ENCODE peak calls at places on chromosomes 12 and 14, in eight cellular contexts. One of them, this sample, is unnamed.

GRCh38 chr14:80356413-80356812 is 145.1 kb upstream of the DIO2 start:
- DNase-seq in stimulated activated CD4-positive, alpha-beta T cell treated with anti-CD3 and anti-CD28 coated beads, Interleukin-1b, Interleukin-23, amount 100 ng/mL, for 1 hour: no peak
- DNase-seq in RPMI7951: peak
- DNase-seq in effector CD8-positive, alpha-beta T cell: no peak
- DNase-seq in pons: no peak
- DNase-seq in LoVo: no peak
- DNase-seq in Panc1: no peak
- DNase-seq in AG09319: no peak
- DNase-seq in this sample: no peak

GRCh38 chr12:88416786-88417185 is 163.5 kb downstream of the KITLG start:
- DNase-seq in stimulated activated CD4-positive, alpha-beta T cell treated with anti-CD3 and anti-CD28 coated beads, Interleukin-1b, Interleukin-23, amount 100 ng/mL, for 1 hour: no peak
- DNase-seq in RPMI7951: peak
- DNase-seq in effector CD8-positive, alpha-beta T cell: no peak
- DNase-seq in pons: no peak
- DNase-seq in LoVo: no peak
- DNase-seq in Panc1: no peak
- DNase-seq in AG09319: no peak
- DNase-seq in this sample: no peak

GRCh38 chr12:47808574-47809380 is 10.9 kb downstream of the HDAC7 start:
- DNase-seq in stimulated activated CD4-positive, alpha-beta T cell treated with anti-CD3 and anti-CD28 coated beads, Interleukin-1b, Interleukin-23, amount 100 ng/mL, for 1 hour: no peak
- DNase-seq in RPMI7951: peak
- DNase-seq in effector CD8-positive, alpha-beta T cell: peak
- DNase-seq in pons: no peak
- DNase-seq in LoVo: no peak
- DNase-seq in Panc1: no peak
- DNase-seq in AG09319: no peak
- DNase-seq in this sample: no peak

GRCh38 chr14:90656986-90657385 is 159.2 kb downstream of the TTC7B start:
- DNase-seq in stimulated activated CD4-positive, alpha-beta T cell treated with anti-CD3 and anti-CD28 coated beads, Interleukin-1b, Interleukin-23, amount 100 ng/mL, for 1 hour: no peak
- DNase-seq in RPMI7951: no peak
- DNase-seq in effector CD8-positive, alpha-beta T cell: no peak
- DNase-seq in pons: peak
- DNase-seq in LoVo: no peak
- DNase-seq in Panc1: no peak
- DNase-seq in AG09319: no peak
- DNase-seq in this sample: no peak

GRCh38 chr12:53380797-53381738 is 1.1 kb downstream of the SP1 start:
- DNase-seq in stimulated activated CD4-positive, alpha-beta T cell treated with anti-CD3 and anti-CD28 coated beads, Interleukin-1b, Interleukin-23, amount 100 ng/mL, for 1 hour: no peak
- DNase-seq in RPMI7951: peak
- DNase-seq in effector CD8-positive, alpha-beta T cell: no peak
- DNase-seq in pons: no peak
- DNase-seq in LoVo: peak
- DNase-seq in Panc1: no peak
- DNase-seq in AG09319: no peak
- DNase-seq in this sample: no peak

GRCh38 chr12:51033048-51033447 is 6.9 kb upstream of the SLC11A2 start:
- DNase-seq in stimulated activated CD4-positive, alpha-beta T cell treated with anti-CD3 and anti-CD28 coated beads, Interleukin-1b, Interleukin-23, amount 100 ng/mL, for 1 hour: no peak
- DNase-seq in RPMI7951: no peak
- DNase-seq in effector CD8-positive, alpha-beta T cell: no peak
- DNase-seq in pons: no peak
- DNase-seq in LoVo: no peak
- DNase-seq in Panc1: no peak
- DNase-seq in AG09319: no peak
- DNase-seq in this sample: no peak

GRCh38 chr14:101064121-101064661 is 160.7 kb upstream of the RTL1 start:
- DNase-seq in stimulated activated CD4-positive, alpha-beta T cell treated with anti-CD3 and anti-CD28 coated beads, Interleukin-1b, Interleukin-23, amount 100 ng/mL, for 1 hour: no peak
- DNase-seq in RPMI7951: no peak
- DNase-seq in effector CD8-positive, alpha-beta T cell: no peak
- DNase-seq in pons: no peak
- DNase-seq in LoVo: no peak
- DNase-seq in Panc1: no peak
- DNase-seq in AG09319: no peak
- DNase-seq in this sample: no peak

GRCh38 chr14:104546591-104547309 is 32.8 kb upstream of the C14orf180 start:
- DNase-seq in stimulated activated CD4-positive, alpha-beta T cell treated with anti-CD3 and anti-CD28 coated beads, Interleukin-1b, Interleukin-23, amount 100 ng/mL, for 1 hour: no peak
- DNase-seq in RPMI7951: no peak
- DNase-seq in effector CD8-positive, alpha-beta T cell: no peak
- DNase-seq in pons: no peak
- DNase-seq in LoVo: no peak
- DNase-seq in Panc1: no peak
- DNase-seq in AG09319: no peak
- DNase-seq in this sample: no peak

GRCh38 chr12:16555630-16556029 is 50.3 kb downstream of the LMO3 start:
- DNase-seq in stimulated activated CD4-positive, alpha-beta T cell treated with anti-CD3 and anti-CD28 coated beads, Interleukin-1b, Interleukin-23, amount 100 ng/mL, for 1 hour: no peak
- DNase-seq in RPMI7951: no peak
- DNase-seq in effector CD8-positive, alpha-beta T cell: no peak
- DNase-seq in pons: no peak
- DNase-seq in LoVo: no peak
- DNase-seq in Panc1: no peak
- DNase-seq in AG09319: no peak
- DNase-seq in this sample: no peak